ENCODE peak calls at places on chromosomes 11 and 22, in six cellular contexts. One of them, this sample, is unnamed.

GRCh38 chr22:42269407-42270177 is 861 bp downstream of the TCF20 start:
- DNase-seq in NB4: peak
- DNase-seq in ovary: no peak
- DNase-seq in AG09319: no peak
- DNase-seq in brain microvascular endothelial cell: no peak
- DNase-seq in tibial nerve: no peak
- DNase-seq in this sample: no peak

GRCh38 chr11:10838083-10838482 is 19.8 kb downstream of the ZBED5 start:
- DNase-seq in tibial nerve: no peak
- DNase-seq in NB4: no peak
- DNase-seq in AG09319: no peak
- DNase-seq in brain microvascular endothelial cell: no peak
- DNase-seq in ovary: no peak
- DNase-seq in this sample: no peak

GRCh38 chr22:37484115-37485005 is 1.8 kb downstream of the MFNG start:
- DNase-seq in ovary: no peak
- DNase-seq in AG09319: no peak
- DNase-seq in tibial nerve: peak
- DNase-seq in brain microvascular endothelial cell: no peak
- DNase-seq in NB4: no peak
- DNase-seq in this sample: no peak

GRCh38 chr11:75851203-75851602 is 36.2 kb downstream of the UVRAG start:
- DNase-seq in brain microvascular endothelial cell: peak
- DNase-seq in tibial nerve: no peak
- DNase-seq in ovary: no peak
- DNase-seq in NB4: no peak
- DNase-seq in AG09319: no peak
- DNase-seq in this sample: peak

GRCh38 chr11:70176940-70177689 is 26.0 kb upstream of the FADD start:
- DNase-seq in NB4: peak
- DNase-seq in tibial nerve: no peak
- DNase-seq in ovary: no peak
- DNase-seq in AG09319: no peak
- DNase-seq in brain microvascular endothelial cell: no peak
- DNase-seq in this sample: peak

GRCh38 chr11:1749020-1749758 is 1.2 kb downstream of the IFITM10 start:
- DNase-seq in NB4: no peak
- DNase-seq in ovary: no peak
- DNase-seq in AG09319: no peak
- DNase-seq in brain microvascular endothelial cell: no peak
- DNase-seq in tibial nerve: no peak
- DNase-seq in this sample: no peak

GRCh38 chr11:1761857-1762536 is 1.7 kb downstream of the CTSD start:
- DNase-seq in AG09319: no peak
- DNase-seq in ovary: no peak
- DNase-seq in NB4: no peak
- DNase-seq in brain microvascular endothelial cell: no peak
- DNase-seq in tibial nerve: no peak
- DNase-seq in this sample: no peak

GRCh38 chr11:68447015-68447801 is 13.3 kb upstream of the PPP6R3 start:
- DNase-seq in brain microvascular endothelial cell: peak
- DNase-seq in tibial nerve: peak
- DNase-seq in NB4: peak
- DNase-seq in ovary: peak
- DNase-seq in AG09319: no peak
- DNase-seq in this sample: peak

GRCh38 chr11:68150029-68150428 is 28.8 kb upstream of the CHKA start:
- DNase-seq in ovary: peak
- DNase-seq in tibial nerve: no peak
- DNase-seq in NB4: peak
- DNase-seq in AG09319: no peak
- DNase-seq in brain microvascular endothelial cell: peak
- DNase-seq in this sample: no peak

GRCh38 chr11:58675344-58676155 is 53.1 kb downstream of the CNTF start:
- DNase-seq in AG09319: peak
- DNase-seq in brain microvascular endothelial cell: peak
- DNase-seq in NB4: peak
- DNase-seq in tibial nerve: peak
- DNase-seq in ovary: peak
- DNase-seq in this sample: peak

GRCh38 chr11:1039481-1040427 is 3.2 kb upstream of the MUC6 start:
- DNase-seq in NB4: no peak
- DNase-seq in AG09319: no peak
- DNase-seq in ovary: no peak
- DNase-seq in brain microvascular endothelial cell: no peak
- DNase-seq in tibial nerve: no peak
- DNase-seq in this sample: no peak

GRCh38 chr11:123180166-123180565 is 14.9 kb downstream of the CLMP start:
- DNase-seq in NB4: peak
- DNase-seq in ovary: no peak
- DNase-seq in brain microvascular endothelial cell: no peak
- DNase-seq in tibial nerve: no peak
- DNase-seq in AG09319: no peak
- DNase-seq in this sample: no peak

GRCh38 chr11:36622431-36623136 is 24.5 kb upstream of the RAG2 start:
- DNase-seq in AG09319: no peak
- DNase-seq in ovary: no peak
- DNase-seq in tibial nerve: no peak
- DNase-seq in NB4: peak
- DNase-seq in brain microvascular endothelial cell: peak
- DNase-seq in this sample: peak

GRCh38 chr11:133343951-133344350 is 188.3 kb downstream of the OPCML start:
- DNase-seq in brain microvascular endothelial cell: no peak
- DNase-seq in tibial nerve: no peak
- DNase-seq in ovary: no peak
- DNase-seq in AG09319: no peak
- DNase-seq in NB4: peak
- DNase-seq in this sample: no peak

GRCh38 chr11:9095421-9095820 is 4.0 kb upstream of the SCUBE2 start:
- DNase-seq in tibial nerve: no peak
- DNase-seq in NB4: peak
- DNase-seq in ovary: no peak
- DNase-seq in brain microvascular endothelial cell: no peak
- DNase-seq in AG09319: no peak
- DNase-seq in this sample: no peak

GRCh38 chr11:108538022-108538424 is 39.8 kb upstream of the POGLUT3 start:
- DNase-seq in NB4: no peak
- DNase-seq in AG09319: no peak
- DNase-seq in tibial nerve: no peak
- DNase-seq in ovary: no peak
- DNase-seq in brain microvascular endothelial cell: no peak
- DNase-seq in this sample: no peak

GRCh38 chr11:25734592-25735211 is 597.2 kb upstream of the ANO3 start:
- DNase-seq in NB4: peak
- DNase-seq in brain microvascular endothelial cell: peak
- DNase-seq in tibial nerve: no peak
- DNase-seq in AG09319: no peak
- DNase-seq in ovary: no peak
- DNase-seq in this sample: no peak

GRCh38 chr11:112968988-112969714 is 7.9 kb downstream of the NCAM1 start:
- DNase-seq in brain microvascular endothelial cell: peak
- DNase-seq in tibial nerve: no peak
- DNase-seq in AG09319: no peak
- DNase-seq in NB4: peak
- DNase-seq in ovary: no peak
- DNase-seq in this sample: no peak

GRCh38 chr22:27226666-27227065 is 569.3 kb downstream of the MIAT start:
- DNase-seq in tibial nerve: no peak
- DNase-seq in brain microvascular endothelial cell: no peak
- DNase-seq in AG09319: no peak
- DNase-seq in NB4: no peak
- DNase-seq in ovary: no peak
- DNase-seq in this sample: peak

GRCh38 chr11:44484211-44484610 is 81.3 kb upstream of the CD82 start:
- DNase-seq in NB4: peak
- DNase-seq in AG09319: no peak
- DNase-seq in tibial nerve: no peak
- DNase-seq in brain microvascular endothelial cell: no peak
- DNase-seq in ovary: no peak
- DNase-seq in this sample: peak

GRCh38 chr11:61148016-61148640 is 13.1 kb downstream of the VPS37C start:
- DNase-seq in NB4: no peak
- DNase-seq in tibial nerve: no peak
- DNase-seq in ovary: no peak
- DNase-seq in brain microvascular endothelial cell: no peak
- DNase-seq in AG09319: no peak
- DNase-seq in this sample: no peak

GRCh38 chr11:706439-706956 is 467 bp downstream of the EPS8L2 start:
- DNase-seq in tibial nerve: no peak
- DNase-seq in ovary: peak
- DNase-seq in NB4: no peak
- DNase-seq in AG09319: no peak
- DNase-seq in brain microvascular endothelial cell: no peak
- DNase-seq in this sample: peak

GRCh38 chr11:111833524-111833923 is 37.9 kb downstream of the ALG9 start:
- DNase-seq in tibial nerve: no peak
- DNase-seq in NB4: no peak
- DNase-seq in ovary: no peak
- DNase-seq in brain microvascular endothelial cell: peak
- DNase-seq in AG09319: no peak
- DNase-seq in this sample: peak

GRCh38 chr11:55707029-55707428 is 45.0 kb downstream of the OR4C6 start:
- DNase-seq in brain microvascular endothelial cell: peak
- DNase-seq in tibial nerve: no peak
- DNase-seq in ovary: no peak
- DNase-seq in AG09319: no peak
- DNase-seq in NB4: peak
- DNase-seq in this sample: peak

GRCh38 chr11:3959918-3960295 is 104.4 kb downstream of the STIM1 start:
- DNase-seq in tibial nerve: no peak
- DNase-seq in AG09319: no peak
- DNase-seq in NB4: peak
- DNase-seq in brain microvascular endothelial cell: no peak
- DNase-seq in ovary: no peak
- DNase-seq in this sample: peak

GRCh38 chr11:33735426-33736147 is 636 bp downstream of the CD59 start:
- DNase-seq in tibial nerve: peak
- DNase-seq in brain microvascular endothelial cell: no peak
- DNase-seq in AG09319: no peak
- DNase-seq in ovary: peak
- DNase-seq in NB4: peak
- DNase-seq in this sample: no peak

GRCh38 chr11:34426766-34427170 is 12.0 kb upstream of the CAT start:
- DNase-seq in NB4: no peak
- DNase-seq in AG09319: peak
- DNase-seq in tibial nerve: peak
- DNase-seq in brain microvascular endothelial cell: no peak
- DNase-seq in ovary: no peak
- DNase-seq in this sample: peak

GRCh38 chr22:49186756-49187155 is 640.9 kb downstream of the BRD1 start:
- DNase-seq in NB4: no peak
- DNase-seq in tibial nerve: no peak
- DNase-seq in brain microvascular endothelial cell: no peak
- DNase-seq in ovary: no peak
- DNase-seq in AG09319: no peak
- DNase-seq in this sample: no peak

GRCh38 chr11:31834237-31834636 is 23.1 kb upstream of the PAX6 start:
- DNase-seq in tibial nerve: no peak
- DNase-seq in NB4: no peak
- DNase-seq in brain microvascular endothelial cell: no peak
- DNase-seq in ovary: no peak
- DNase-seq in AG09319: no peak
- DNase-seq in this sample: no peak
- TF ChIP-seq CTCF in tibial nerve: no peak
- TF ChIP-seq CTCF in NB4: no peak
- TF ChIP-seq CTCF in brain microvascular endothelial cell: peak
- TF ChIP-seq CTCF in ovary: no peak
- TF ChIP-seq CTCF in AG09319: no peak
- TF ChIP-seq CTCF in this sample: no peak

DNA sequence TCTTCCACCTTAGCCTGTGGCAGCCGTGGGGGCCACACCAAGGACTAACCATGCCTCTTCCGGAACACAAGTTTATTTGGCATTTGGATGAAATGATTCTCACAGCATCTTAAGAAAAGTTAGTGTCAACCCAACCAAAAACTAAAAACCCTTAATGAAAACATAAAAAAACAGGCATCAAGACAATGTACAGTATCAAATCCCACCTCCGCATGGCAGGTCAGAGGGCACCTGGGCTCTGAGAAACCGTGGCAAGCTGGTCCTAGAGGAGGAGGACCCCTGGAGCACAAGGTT is 86.0 kb downstream of the DGCR2 start:
- DNase-seq in NB4: no peak
- DNase-seq in tibial nerve: no peak
- DNase-seq in ovary: no peak
- DNase-seq in AG09319: no peak
- DNase-seq in brain microvascular endothelial cell: no peak
- DNase-seq in this sample: no peak
- TF ChIP-seq CTCF in NB4: no peak
- TF ChIP-seq CTCF in tibial nerve: no peak
- TF ChIP-seq CTCF in ovary: no peak
- TF ChIP-seq CTCF in AG09319: no peak
- TF ChIP-seq CTCF in brain microvascular endothelial cell: no peak
- TF ChIP-seq CTCF in this sample: no peak

GRCh38 chr11:94838027-94838610 is 70.0 kb downstream of the AMOTL1 start:
- DNase-seq in brain microvascular endothelial cell: no peak
- DNase-seq in AG09319: no peak
- DNase-seq in tibial nerve: no peak
- DNase-seq in NB4: no peak
- DNase-seq in ovary: no peak
- DNase-seq in this sample: no peak
- TF ChIP-seq CTCF in brain microvascular endothelial cell: no peak
- TF ChIP-seq CTCF in AG09319: no peak
- TF ChIP-seq CTCF in tibial nerve: no peak
- TF ChIP-seq CTCF in NB4: no peak
- TF ChIP-seq CTCF in ovary: no peak
- TF ChIP-seq CTCF in this sample: no peak

GRCh38 chr11:118401880-118402590 is 629 bp downstream of the ATP5MG start:
- DNase-seq in NB4: peak
- DNase-seq in AG09319: peak
- DNase-seq in brain microvascular endothelial cell: peak
- DNase-seq in tibial nerve: no peak
- DNase-seq in ovary: no peak
- DNase-seq in this sample: peak
- TF ChIP-seq CTCF in NB4: no peak
- TF ChIP-seq CTCF in AG09319: no peak
- TF ChIP-seq CTCF in brain microvascular endothelial cell: no peak
- TF ChIP-seq CTCF in tibial nerve: no peak
- TF ChIP-seq CTCF in ovary: no peak
- TF ChIP-seq CTCF in this sample: no peak

DNA sequence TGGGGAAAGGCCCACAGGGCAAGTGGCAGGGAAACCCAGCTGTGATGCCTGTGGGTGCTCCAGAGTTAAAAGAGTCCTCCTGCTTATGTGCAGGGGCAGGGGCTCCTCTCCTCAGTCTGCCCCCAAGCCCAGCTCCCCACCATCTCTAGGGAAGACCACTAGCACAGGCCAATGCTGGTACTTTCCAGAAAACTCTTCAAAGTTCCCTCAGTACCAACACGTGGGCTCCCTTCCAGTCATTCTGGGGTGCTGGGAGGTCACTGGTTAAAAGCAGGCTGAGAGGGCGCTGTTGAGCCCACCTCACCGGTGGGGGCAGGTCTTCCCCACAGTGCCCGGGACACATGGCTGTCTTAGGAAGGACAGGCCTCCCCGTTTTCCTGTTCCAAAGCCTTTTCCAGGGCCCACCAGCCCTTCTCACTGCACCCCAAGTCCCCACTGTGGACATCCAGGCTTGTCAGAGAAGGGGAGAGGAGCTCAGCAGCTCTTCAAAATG is 154.6 kb downstream of the TRIM29 start:
- DNase-seq in NB4: no peak
- DNase-seq in AG09319: no peak
- DNase-seq in tibial nerve: no peak
- DNase-seq in ovary: no peak
- DNase-seq in brain microvascular endothelial cell: no peak
- DNase-seq in this sample: no peak
- TF ChIP-seq CTCF in NB4: peak
- TF ChIP-seq CTCF in AG09319: no peak
- TF ChIP-seq CTCF in tibial nerve: no peak
- TF ChIP-seq CTCF in ovary: no peak
- TF ChIP-seq CTCF in brain microvascular endothelial cell: no peak
- TF ChIP-seq CTCF in this sample: no peak